ENCODE peak calls at places on chromosomes 16 and 17, in seven cellular contexts. C is esophagus squamous epithelium, P is cardiac muscle cell, I is uterus, F is GM23248, W is kidney epithelial cell, K is BE2C. J is an unnamed sample. For H3K36me3, the result is how much of the 10 kb centered on the place peaks cover.

GRCh38 chr16:84603115-84603816 is 14.6 kb downstream of the COTL1 start:
- DNase-seq in P (peak), F (peak), I (peak), W (peak), C (no peak), K (peak), J (no peak)

GRCh38 chr17:36185416-36185815 is 9.0 kb upstream of the TBC1D3B start:
- DNase-seq in C (no peak), I (no peak), K (no peak), F (no peak), W (no peak), P (no peak), J (no peak)

GRCh38 chr16:88978608-88979346 is 1.8 kb upstream of the CBFA2T3 start:
- DNase-seq in W (no peak), I (no peak), P (no peak), F (no peak), C (no peak), K (no peak), J (no peak)

GRCh38 chr17:79821331-79822095 is 17.7 kb downstream of the CBX4 start:
- DNase-seq in K (no peak), F (no peak), I (no peak), W (no peak), P (no peak), C (no peak), J (no peak)

GRCh38 chr16:23082161-23082788 is 67.0 kb downstream of the USP31 start:
- DNase-seq in C (no peak), F (peak), W (no peak), K (no peak), I (no peak), P (no peak), J (no peak)

GRCh38 chr16:52912565-52913173 is 140.0 kb downstream of the CHD9NB start:
- DNase-seq in P (peak), K (peak), C (no peak), W (peak), F (peak), I (no peak), J (no peak)

GRCh38 chr16:69417537-69418199 is 6.8 kb upstream of the CYB5B start:
- DNase-seq in K (no peak), P (peak), F (peak), C (no peak), W (peak), I (no peak), J (no peak)

GRCh38 chr17:43974541-43975315 is 21.0 kb upstream of the PYY start:
- DNase-seq in K (peak), C (no peak), W (no peak), P (no peak), F (peak), I (no peak), J (no peak)

GRCh38 chr16:29821663-29822115 is 1.4 kb downstream of the MVP start:
- DNase-seq in K (no peak), F (peak), C (no peak), W (no peak), I (peak), P (peak), J (no peak)

GRCh38 chr17:45267436-45268055 is 5.7 kb upstream of the SPATA32 start:
- DNase-seq in P (no peak), I (no peak), W (no peak), F (no peak), K (no peak), C (no peak), J (no peak)
- H3K36me3 ChIP-seq in P (under half), I (under half), W (under half), F (half or more), K (under half), C (half or more), J (half or more)

DNA sequence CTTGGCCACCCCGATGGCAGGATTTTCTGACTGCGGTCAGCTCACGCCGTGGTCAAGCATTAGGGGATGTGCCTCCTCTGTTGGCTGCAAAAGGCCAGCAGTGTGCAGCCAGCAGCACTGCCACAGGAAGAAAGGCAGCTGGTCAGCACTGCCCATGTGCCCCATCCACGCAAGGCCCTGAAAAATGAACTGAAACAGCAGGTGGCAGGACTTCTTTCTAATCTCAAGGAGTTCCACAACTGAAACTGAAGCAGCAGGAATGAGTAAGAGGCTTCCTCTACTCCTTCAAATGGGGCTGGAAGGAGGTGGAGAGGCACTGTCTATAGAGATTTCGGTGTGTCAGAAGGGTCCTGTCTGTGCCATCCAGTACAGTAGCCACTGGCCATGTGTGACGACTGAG is 3.2 kb downstream of the ZNF500 start:
- DNase-seq in F (no peak), C (no peak), K (no peak), P (no peak), I (no peak), W (no peak), J (no peak)
- H3K36me3 ChIP-seq in F (under half), C (half or more), K (under half), P (under half), I (under half), W (under half), J (half or more)

DNA sequence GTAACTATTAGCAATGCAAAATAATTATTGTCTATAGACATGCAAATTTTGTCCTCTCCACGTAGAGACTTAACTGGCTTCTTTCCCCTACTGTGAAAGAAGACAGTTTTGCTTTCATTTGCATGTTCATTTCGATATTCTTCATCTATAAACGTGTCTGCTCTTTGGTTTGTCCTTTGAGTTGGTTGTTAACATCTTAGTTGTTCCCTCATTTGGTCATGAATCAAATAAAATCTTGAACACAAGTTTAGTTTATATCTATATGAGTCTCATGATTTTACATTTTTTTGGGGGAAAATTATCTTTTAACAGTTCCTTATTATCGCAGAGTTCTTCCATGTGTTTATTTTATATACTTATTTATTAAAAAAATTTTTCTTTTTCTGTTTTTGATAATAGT is 214.4 kb downstream of the UTP18 start:
- DNase-seq in I (no peak), K (no peak), P (no peak), C (no peak), F (no peak), W (no peak), J (no peak)
- H3K36me3 ChIP-seq in I (under half), K (under half), P (under half), C (under half), F (under half), W (under half), J (under half)

DNA sequence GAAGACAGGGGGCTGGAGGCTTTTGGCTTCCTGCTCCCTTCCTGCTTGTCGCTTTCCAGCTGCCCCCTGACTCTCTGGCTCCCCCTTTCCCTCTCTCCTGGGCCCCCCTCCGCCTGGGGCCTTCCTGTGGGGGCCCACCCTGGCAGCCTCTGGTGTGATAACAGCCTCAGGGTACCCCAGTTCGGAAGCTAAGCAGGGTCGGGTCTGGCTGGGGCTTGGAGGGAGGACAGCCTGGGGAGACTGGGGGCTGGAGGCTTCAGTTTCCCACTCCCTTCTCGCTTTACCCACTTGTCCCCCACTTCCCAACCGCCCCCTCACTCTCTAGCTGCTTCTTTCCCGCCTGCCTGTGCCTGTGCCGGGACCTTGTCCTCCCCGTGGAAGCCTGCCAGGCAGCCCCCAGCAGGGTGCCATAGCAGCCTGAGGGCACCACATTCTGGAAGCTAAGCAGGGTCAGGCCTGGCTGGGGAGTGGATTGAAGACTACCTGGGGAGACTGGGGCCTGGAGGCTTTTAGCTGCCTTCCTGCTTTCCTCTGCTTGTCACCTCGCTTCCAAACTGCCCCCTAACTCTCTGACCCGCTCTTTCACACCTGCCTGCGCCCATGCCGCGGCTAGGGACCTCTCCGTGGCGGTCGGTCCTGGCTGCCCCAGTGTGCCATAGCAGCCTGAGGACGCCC is 2275.5 kb downstream of the TP53TG3F start:
- DNase-seq in C (no peak), P (no peak), K (no peak), I (no peak), F (no peak), W (no peak), J (peak)
- H3K36me3 ChIP-seq in C (under half), P (under half), K (under half), I (under half), F (under half), W (under half), J (under half)

GRCh38 chr17:39715375-39716072 is 14.8 kb downstream of the MIEN1 start:
- DNase-seq in P (no peak), I (no peak), W (no peak), F (no peak), C (no peak), K (no peak), J (no peak)

GRCh38 chr17:39709998-39710964 is 10.4 kb downstream of the ERBB2 start:
- DNase-seq in I (no peak), C (no peak), F (no peak), W (no peak), K (no peak), P (no peak), J (no peak)

GRCh38 chr17:39714234-39714633 is 14.4 kb downstream of the ERBB2 start:
- DNase-seq in C (no peak), K (no peak), I (no peak), P (no peak), F (no peak), W (no peak), J (no peak)

GRCh38 chr17:39709319-39709997 is 9.6 kb downstream of the ERBB2 start:
- DNase-seq in W (no peak), F (no peak), C (no peak), K (no peak), I (no peak), P (no peak), J (no peak)

GRCh38 chr17:39711851-39712250 is 12.0 kb downstream of the ERBB2 start:
- DNase-seq in F (no peak), W (no peak), P (no peak), I (no peak), C (no peak), K (no peak), J (no peak)
- H3K36me3 ChIP-seq in F (under half), W (under half), P (half or more), I (under half), C (half or more), K (under half), J (half or more)

DNA sequence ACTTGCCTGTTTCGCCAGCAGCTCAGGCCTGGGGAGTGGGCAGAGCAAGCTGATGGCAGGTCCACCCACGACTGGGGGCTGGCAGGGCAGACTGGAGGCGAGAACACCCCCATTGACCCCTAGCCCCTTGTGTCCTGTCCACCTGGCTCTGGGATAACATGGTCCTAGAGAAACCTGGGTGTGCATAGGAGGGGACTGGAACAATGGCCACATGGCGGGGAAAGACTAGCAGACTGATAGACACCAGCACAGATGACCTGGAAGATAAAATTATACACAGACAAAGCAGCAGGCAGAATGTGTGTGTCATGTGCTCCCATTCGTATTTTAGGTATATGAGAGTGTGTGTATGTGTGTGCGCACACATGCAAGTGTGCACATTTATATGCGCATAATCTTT is 23.5 kb downstream of the NUBP1 start:
- DNase-seq in K (no peak), I (no peak), C (no peak), W (no peak), P (no peak), F (no peak), J (no peak)
- H3K36me3 ChIP-seq in K (under half), I (under half), C (half or more), W (under half), P (under half), F (under half), J (half or more)